ENCODE peak calls at places on chromosome 10, in ten cellular contexts. E is HFF-Myc, Z is A549, F is brain microvascular endothelial cell, X is endodermal cell, O is epithelial cell of esophagus, J is left ventricle myocardium inferior, T is fibroblast of lung, C is prostate gland, Q is cardiac fibroblast. L is an unnamed sample.

GRCh38 chr10:125102216-125102615 is 58.1 kb downstream of the CTBP2 start:
- DNase-seq in E (no peak), Z (peak), F (peak), X (no peak), O (peak), J (no peak), T (peak), C (no peak), Q (peak), L (no peak)

GRCh38 chr10:130484131-130484911 is 348.1 kb downstream of the GLRX3 start:
- DNase-seq in E (no peak), Z (no peak), F (no peak), X (no peak), O (no peak), J (no peak), T (no peak), C (no peak), Q (no peak), L (no peak)

GRCh38 chr10:104614245-104614831 is 26.8 kb upstream of the SORCS3 start:
- DNase-seq in E (no peak), Z (peak), F (peak), X (peak), O (peak), J (no peak), T (no peak), C (no peak), Q (peak), L (no peak)

GRCh38 chr10:69728335-69728861 is 73.3 kb upstream of the COL13A1 start:
- DNase-seq in E (peak), Z (peak), F (peak), X (peak), O (peak), J (no peak), T (peak), C (no peak), Q (peak), L (no peak)

GRCh38 chr10:35573786-35574185 is 31.4 kb upstream of the GJD4 start:
- DNase-seq in E (no peak), Z (no peak), F (no peak), X (no peak), O (no peak), J (no peak), T (no peak), C (no peak), Q (no peak), L (no peak)

GRCh38 chr10:115903845-115904244 is 369.2 kb downstream of the GFRA1 start:
- DNase-seq in E (no peak), Z (no peak), F (no peak), X (no peak), O (no peak), J (no peak), T (no peak), C (no peak), Q (no peak), L (no peak)

GRCh38 chr10:91643700-91644099 is 10.8 kb upstream of the PPP1R3C start:
- DNase-seq in E (no peak), Z (peak), F (no peak), X (peak), O (peak), J (no peak), T (no peak), C (no peak), Q (peak), L (no peak)

GRCh38 chr10:12796431-12797185 is 204.9 kb downstream of the CCDC3 start:
- DNase-seq in E (no peak), Z (no peak), F (no peak), X (no peak), O (no peak), J (no peak), T (no peak), C (no peak), Q (no peak), L (no peak)

GRCh38 chr10:24825551-24825950 is 101.9 kb upstream of the ARHGAP21 start:
- DNase-seq in E (no peak), Z (no peak), F (no peak), X (no peak), O (peak), J (no peak), T (peak), C (no peak), Q (peak), L (no peak)

GRCh38 chr10:6667679-6668270 is 87.7 kb upstream of the PRKCQ start:
- DNase-seq in E (peak), Z (peak), F (peak), X (peak), O (peak), J (no peak), T (peak), C (no peak), Q (peak), L (peak)

GRCh38 chr10:80443531-80443974 is 10.6 kb upstream of the TSPAN14 start:
- DNase-seq in E (peak), Z (peak), F (no peak), X (peak), O (no peak), J (no peak), T (no peak), C (peak), Q (peak), L (no peak)

GRCh38 chr10:94092848-94093247 is 99.1 kb downstream of the PLCE1 start:
- DNase-seq in E (no peak), Z (no peak), F (peak), X (no peak), O (peak), J (no peak), T (peak), C (no peak), Q (peak), L (no peak)

GRCh38 chr10:62805139-62806092 is 896 bp downstream of the ADO start:
- DNase-seq in E (no peak), Z (peak), F (peak), X (peak), O (peak), J (no peak), T (peak), C (no peak), Q (peak), L (no peak)

GRCh38 chr10:70106958-70107791 is 25.4 kb downstream of the AIFM2 start:
- DNase-seq in E (no peak), Z (peak), F (no peak), X (peak), O (no peak), J (no peak), T (peak), C (no peak), Q (peak), L (no peak)

GRCh38 chr10:97210576-97210975 is 24.8 kb upstream of the SLIT1 start:
- DNase-seq in E (peak), Z (peak), F (peak), X (peak), O (peak), J (peak), T (peak), C (peak), Q (peak), L (peak)

GRCh38 chr10:110774069-110775021 is 97.4 kb upstream of the PDCD4 start:
- DNase-seq in E (no peak), Z (peak), F (peak), X (no peak), O (peak), J (no peak), T (peak), C (no peak), Q (peak), L (peak)

GRCh38 chr10:60807499-60807898 is 29.2 kb downstream of the CDK1 start:
- DNase-seq in E (no peak), Z (no peak), F (no peak), X (no peak), O (no peak), J (no peak), T (no peak), C (no peak), Q (no peak), L (no peak)

GRCh38 chr10:17375936-17376584 is 78.3 kb downstream of the ST8SIA6 start:
- DNase-seq in E (peak), Z (peak), F (peak), X (peak), O (no peak), J (no peak), T (no peak), C (no peak), Q (peak), L (no peak)

GRCh38 chr10:100019824-100020160 is 10.0 kb upstream of the DNMBP start:
- DNase-seq in E (no peak), Z (peak), F (no peak), X (peak), O (no peak), J (no peak), T (no peak), C (no peak), Q (no peak), L (no peak)

GRCh38 chr10:79354141-79354540 is 6.9 kb downstream of the PPIF start:
- DNase-seq in E (no peak), Z (no peak), F (no peak), X (no peak), O (no peak), J (no peak), T (no peak), C (no peak), Q (no peak), L (no peak)

GRCh38 chr10:119090968-119091367 is 10.4 kb upstream of the EIF3A start:
- DNase-seq in E (peak), Z (peak), F (peak), X (no peak), O (peak), J (no peak), T (peak), C (no peak), Q (peak), L (peak)

GRCh38 chr10:73855413-73855812 is 18.9 kb downstream of the CAMK2G start:
- DNase-seq in E (no peak), Z (no peak), F (no peak), X (no peak), O (no peak), J (no peak), T (no peak), C (no peak), Q (no peak), L (no peak)

GRCh38 chr10:20966426-20966825 is 69.3 kb upstream of the NEBL start:
- DNase-seq in E (no peak), Z (no peak), F (no peak), X (no peak), O (no peak), J (no peak), T (no peak), C (no peak), Q (no peak), L (no peak)

GRCh38 chr10:71259815-71260501 is 47.6 kb downstream of the UNC5B start:
- DNase-seq in E (no peak), Z (no peak), F (no peak), X (no peak), O (no peak), J (no peak), T (no peak), C (peak), Q (peak), L (no peak)
- TF ChIP-seq CTCF in E (no peak), Z (no peak), F (peak), X (peak), O (peak), J (peak), T (no peak), C (peak), Q (peak), L (peak)

GRCh38 chr10:114518401-114519305 is 114.4 kb upstream of the AFAP1L2 start:
- DNase-seq in E (no peak), Z (peak), F (no peak), X (no peak), O (peak), J (no peak), T (no peak), C (no peak), Q (no peak), L (no peak)
- H3K4me3 ChIP-seq in E (no peak), Z (no peak), F (no peak), X (no peak), O (peak), J (no peak), T (no peak), C (no peak), Q (no peak), L (no peak)

DNA sequence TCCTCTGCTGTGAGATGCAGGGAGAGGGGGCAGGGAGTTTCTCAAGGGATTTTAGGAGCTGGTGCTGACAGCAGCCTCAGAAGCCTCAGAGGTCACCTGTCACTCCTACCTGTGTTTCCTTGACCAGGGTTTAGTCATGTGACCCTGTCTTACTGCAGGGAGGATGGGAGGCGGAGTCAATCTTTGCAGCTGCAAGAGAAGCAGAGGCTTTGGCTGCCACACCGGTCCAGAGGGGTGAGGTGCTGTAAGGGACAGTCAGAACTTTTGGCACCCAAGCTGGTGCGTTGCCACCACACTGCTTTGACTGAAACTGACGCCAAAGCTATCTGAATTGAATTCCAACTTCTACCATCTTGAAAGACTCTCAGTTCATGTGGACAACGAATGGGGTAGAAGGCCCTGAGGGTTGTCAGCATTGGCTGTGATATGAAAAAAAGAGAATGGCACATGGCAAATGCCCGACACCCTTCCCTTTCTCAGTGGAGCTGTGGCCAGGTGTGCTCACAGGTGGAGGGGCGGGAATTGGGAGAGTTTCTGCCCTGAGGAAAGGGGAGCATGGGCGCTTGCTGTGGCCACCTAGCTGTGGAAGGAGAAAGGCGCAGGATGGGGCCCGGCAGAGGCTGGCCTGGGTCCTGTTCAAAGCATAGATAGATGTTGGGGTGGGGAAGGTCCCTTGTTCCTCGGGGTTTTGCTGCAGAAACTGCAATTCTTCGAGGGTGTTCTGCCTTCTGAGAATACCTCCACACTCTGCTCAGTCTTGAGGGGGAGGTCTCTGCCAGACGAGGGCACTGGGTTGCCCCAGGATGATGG is 69.3 kb downstream of the ARHGAP22 start:
- DNase-seq in E (no peak), Z (no peak), F (no peak), X (peak), O (no peak), J (no peak), T (no peak), C (no peak), Q (no peak), L (no peak)
- TF ChIP-seq CTCF in E (peak), Z (no peak), F (peak), X (peak), O (no peak), J (no peak), T (no peak), C (no peak), Q (peak), L (peak)

GRCh38 chr10:101489355-101489754 is 98.7 kb downstream of the POLL start:
- DNase-seq in E (peak), Z (no peak), F (no peak), X (no peak), O (peak), J (no peak), T (peak), C (no peak), Q (peak), L (no peak)
- H3K4me3 ChIP-seq in E (no peak), Z (no peak), F (no peak), X (no peak), O (no peak), J (no peak), T (no peak), C (no peak), Q (no peak), L (no peak)

GRCh38 chr10:123666318-123667291 is at the start of gene GPR26:
- DNase-seq in E (no peak), Z (no peak), F (no peak), X (peak), O (no peak), J (no peak), T (no peak), C (no peak), Q (no peak), L (no peak)
- TF ChIP-seq CTCF in E (no peak), Z (no peak), F (no peak), X (peak), O (no peak), J (no peak), T (no peak), C (no peak), Q (no peak), L (no peak)

GRCh38 chr10:106679314-106679713 is 485.2 kb downstream of the SORCS1 start:
- DNase-seq in E (no peak), Z (no peak), F (no peak), X (no peak), O (no peak), J (no peak), T (no peak), C (no peak), Q (no peak), L (no peak)

GRCh38 chr10:106682175-106682574 is 482.3 kb downstream of the SORCS1 start:
- DNase-seq in E (no peak), Z (no peak), F (no peak), X (no peak), O (peak), J (no peak), T (no peak), C (no peak), Q (peak), L (no peak)

DNA sequence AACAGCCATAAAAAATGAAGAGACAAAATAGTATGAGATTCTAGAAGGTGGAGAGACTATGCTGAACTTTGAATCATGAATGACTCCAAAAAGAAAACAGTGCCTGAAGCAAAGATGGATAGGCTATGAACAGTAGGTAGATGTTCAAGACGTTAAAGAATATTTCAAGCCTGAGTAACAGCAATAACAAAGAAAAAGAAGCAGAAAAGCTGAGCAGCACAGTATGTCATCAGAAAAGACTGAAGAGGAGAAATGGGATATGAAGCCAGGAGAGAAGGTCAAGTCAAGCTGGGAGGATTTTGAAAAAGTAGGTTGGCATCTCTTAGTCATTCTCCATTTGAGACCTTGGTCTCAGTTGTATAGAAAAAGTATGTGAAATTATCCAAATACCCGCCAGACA is 484.4 kb downstream of the SORCS1 start:
- DNase-seq in E (no peak), Z (no peak), F (no peak), X (no peak), O (no peak), J (no peak), T (no peak), C (no peak), Q (peak), L (no peak)
- H3K4me3 ChIP-seq in E (no peak), Z (no peak), F (no peak), X (no peak), O (no peak), J (no peak), T (no peak), C (no peak), Q (no peak), L (no peak)

GRCh38 chr10:34156781-34157425 is 658.2 kb downstream of the PARD3 start:
- DNase-seq in E (peak), Z (peak), F (peak), X (no peak), O (peak), J (no peak), T (peak), C (peak), Q (peak), L (no peak)
- TF ChIP-seq CTCF in E (peak), Z (no peak), F (peak), X (peak), O (peak), J (peak), T (peak), C (no peak), Q (peak), L (no peak)

DNA sequence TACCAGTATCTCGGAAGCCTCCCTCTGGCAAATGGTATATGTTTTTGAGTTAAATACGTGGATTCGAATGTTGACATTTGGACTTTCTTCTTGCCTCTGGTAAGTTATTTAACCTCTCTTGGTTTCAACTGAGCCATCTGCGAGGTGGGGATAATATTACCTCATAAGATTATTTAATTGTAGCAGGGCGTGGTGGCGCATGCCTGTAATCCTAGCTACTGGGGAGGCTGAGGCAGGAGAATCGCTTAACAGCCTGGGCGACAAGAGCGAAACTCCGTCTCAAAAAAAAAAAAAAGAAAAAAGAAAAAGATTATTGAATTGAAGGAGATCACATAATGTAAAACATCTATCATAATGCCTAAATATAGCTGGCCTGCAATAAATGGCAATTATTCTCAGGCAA is 396 bp upstream of the TAF5 start:
- DNase-seq in E (no peak), Z (no peak), F (no peak), X (no peak), O (no peak), J (no peak), T (no peak), C (no peak), Q (no peak), L (no peak)
- H3K4me3 ChIP-seq in E (peak), Z (peak), F (peak), X (peak), O (peak), J (peak), T (peak), C (peak), Q (peak), L (peak)

GRCh38 chr10:113454341-113455061 is 98.4 kb upstream of the HABP2 start:
- DNase-seq in E (no peak), Z (peak), F (peak), X (peak), O (peak), J (peak), T (peak), C (peak), Q (peak), L (no peak)

GRCh38 chr10:113450046-113450445 is 102.8 kb upstream of the HABP2 start:
- DNase-seq in E (no peak), Z (no peak), F (no peak), X (no peak), O (peak), J (no peak), T (no peak), C (no peak), Q (no peak), L (no peak)

GRCh38 chr10:113450906-113451305 is 101.9 kb upstream of the HABP2 start:
- DNase-seq in E (no peak), Z (no peak), F (no peak), X (no peak), O (no peak), J (no peak), T (no peak), C (no peak), Q (no peak), L (no peak)

GRCh38 chr10:113453351-113453750 is 99.5 kb upstream of the HABP2 start:
- DNase-seq in E (no peak), Z (no peak), F (no peak), X (no peak), O (no peak), J (no peak), T (no peak), C (no peak), Q (no peak), L (no peak)

GRCh38 chr10:113452146-113452545 is 100.7 kb upstream of the HABP2 start:
- DNase-seq in E (no peak), Z (no peak), F (no peak), X (no peak), O (no peak), J (no peak), T (no peak), C (no peak), Q (no peak), L (no peak)
- TF ChIP-seq CTCF in E (no peak), Z (no peak), F (no peak), X (no peak), O (no peak), J (no peak), T (no peak), C (no peak), Q (no peak), L (no peak)

GRCh38 chr10:117535045-117535751 is 7.3 kb upstream of the EMX2 start:
- DNase-seq in E (no peak), Z (no peak), F (no peak), X (peak), O (no peak), J (no peak), T (no peak), C (no peak), Q (no peak), L (no peak)
- H3K4me3 ChIP-seq in E (peak), Z (peak), F (peak), X (peak), O (no peak), J (peak), T (no peak), C (peak), Q (peak), L (peak)